ENCODE peak calls at places on chromosome 15, in four cellular contexts. J is upper lobe of right lung; G is Right ventricle myocardium inferior; Y is activated CD8-positive, alpha-beta T cell treated with anti-CD3 and anti-CD28 coated beads for 36 hours. R is an unnamed sample.

GRCh38 chr15:36682091-36682490 is 102.7 kb downstream of the CDIN1 start:
- ATAC-seq in J (no peak), G (no peak), Y (no peak), R (no peak)

GRCh38 chr15:56619881-56620280 is 113.4 kb downstream of the ZNF280D start:
- ATAC-seq in J (no peak), G (no peak), Y (no peak), R (no peak)

GRCh38 chr15:61137139-61137792 is 91.8 kb downstream of the RORA start:
- ATAC-seq in J (no peak), G (no peak), Y (no peak), R (no peak)

GRCh38 chr15:67542192-67542461 is 376 bp upstream of the MAP2K5 start:
- ATAC-seq in J (no peak), G (no peak), Y (no peak), R (no peak)

GRCh38 chr15:77541421-77542181 is 91.1 kb downstream of the LINGO1 start:
- ATAC-seq in J (peak), G (peak), Y (no peak), R (no peak)

GRCh38 chr15:58413253-58413652 is 18.5 kb upstream of the LIPC start:
- ATAC-seq in J (no peak), G (no peak), Y (no peak), R (no peak)

GRCh38 chr15:57130956-57131355 is 212.5 kb downstream of the TCF12 start:
- ATAC-seq in J (no peak), G (no peak), Y (no peak), R (no peak)

GRCh38 chr15:81922143-81922542 is 123.7 kb downstream of the MEX3B start:
- ATAC-seq in J (no peak), G (no peak), Y (no peak), R (no peak)

GRCh38 chr15:71532994-71533393 is 277.4 kb upstream of the NR2E3 start:
- ATAC-seq in J (peak), G (no peak), Y (no peak), R (no peak)

GRCh38 chr15:61503383-61503969 is 274.4 kb upstream of the RORA start:
- ATAC-seq in J (no peak), G (no peak), Y (no peak), R (no peak)

GRCh38 chr15:57485869-57486268 is 105.8 kb upstream of the MYZAP start:
- ATAC-seq in J (peak), G (no peak), Y (no peak), R (no peak)

GRCh38 chr15:57599299-57599810 is 7.7 kb downstream of the MYZAP start:
- ATAC-seq in J (no peak), G (no peak), Y (no peak), R (no peak)

GRCh38 chr15:51600114-51600513 is 22.5 kb downstream of the DMXL2 start:
- ATAC-seq in J (no peak), G (no peak), Y (peak), R (peak)

GRCh38 chr15:57306944-57307411 is 69.3 kb upstream of the CGNL1 start:
- ATAC-seq in J (peak), G (peak), Y (peak), R (no peak)

GRCh38 chr15:39165026-39165706 is 415.7 kb upstream of the THBS1 start:
- ATAC-seq in J (no peak), G (no peak), Y (no peak), R (no peak)

GRCh38 chr15:41367418-41367817 is 34.7 kb downstream of the NUSAP1 start:
- ATAC-seq in J (no peak), G (peak), Y (no peak), R (no peak)

GRCh38 chr15:69735126-69735525 is 282.5 kb downstream of the RPLP1 start:
- ATAC-seq in J (no peak), G (no peak), Y (no peak), R (no peak)

GRCh38 chr15:31341501-31342195 is 15.0 kb downstream of the KLF13 start:
- ATAC-seq in J (no peak), G (no peak), Y (no peak), R (no peak)

GRCh38 chr15:58503139-58504027 is 71.6 kb downstream of the LIPC start:
- ATAC-seq in J (no peak), G (no peak), Y (no peak), R (no peak)

R was measured in stimulated activated memory B cell treated with anti-CD40 and anti-IgM and Interleukin-4, amounts not matched to agents 10 μg/mL and 1 μg/mL and 100 μg/mL, for 72 hours.